ENCODE peak calls at places on chromosomes 4 and X, in six cellular contexts. One of them, this sample, is unnamed.

GRCh38 chr4:69025191-69025998 is 70.9 kb upstream of the UGT2B7 start:
- DNase-seq in brain microvascular endothelial cell: no peak
- DNase-seq in psoas muscle: no peak
- DNase-seq in caudate nucleus: no peak
- DNase-seq in CD4-positive, alpha-beta memory T cell: no peak
- DNase-seq in H9: peak; percentile 70
- DNase-seq in this sample: no peak

GRCh38 chr4:55396305-55397023 is 707 bp downstream of the TMEM165 start:
- DNase-seq in brain microvascular endothelial cell: no peak
- DNase-seq in psoas muscle: peak; percentile 70
- DNase-seq in caudate nucleus: no peak
- DNase-seq in CD4-positive, alpha-beta memory T cell: no peak
- DNase-seq in H9: peak; percentile 40
- DNase-seq in this sample: peak; percentile 32

GRCh38 chr4:16116019-16116418 is 32.2 kb upstream of the PROM1 start:
- DNase-seq in brain microvascular endothelial cell: no peak
- DNase-seq in psoas muscle: no peak
- DNase-seq in caudate nucleus: no peak
- DNase-seq in CD4-positive, alpha-beta memory T cell: no peak
- DNase-seq in H9: peak; percentile 21
- DNase-seq in this sample: no peak

GRCh38 chrX:19888419-19888879 is 1.0 kb upstream of the SH3KBP1 start:
- DNase-seq in brain microvascular endothelial cell: peak; percentile 48
- DNase-seq in psoas muscle: no peak
- DNase-seq in caudate nucleus: peak; percentile 63
- DNase-seq in CD4-positive, alpha-beta memory T cell: peak; percentile 57
- DNase-seq in H9: no peak
- DNase-seq in this sample: no peak

GRCh38 chr4:2733844-2734574 is 22.1 kb downstream of the TNIP2 start:
- DNase-seq in brain microvascular endothelial cell: no peak
- DNase-seq in psoas muscle: no peak
- DNase-seq in caudate nucleus: no peak
- DNase-seq in CD4-positive, alpha-beta memory T cell: no peak
- DNase-seq in H9: no peak
- DNase-seq in this sample: no peak

GRCh38 chrX:101986571-101986970 is 54.7 kb upstream of the ZMAT1 start:
- DNase-seq in brain microvascular endothelial cell: no peak
- DNase-seq in psoas muscle: no peak
- DNase-seq in caudate nucleus: no peak
- DNase-seq in CD4-positive, alpha-beta memory T cell: no peak
- DNase-seq in H9: no peak
- DNase-seq in this sample: no peak

GRCh38 chrX:8274166-8274565 is 103.1 kb upstream of the VCX2 start:
- DNase-seq in brain microvascular endothelial cell: no peak
- DNase-seq in psoas muscle: no peak
- DNase-seq in caudate nucleus: no peak
- DNase-seq in CD4-positive, alpha-beta memory T cell: no peak
- DNase-seq in H9: no peak
- DNase-seq in this sample: no peak

GRCh38 chrX:134717698-134718328 is 59.5 kb upstream of the PLAC1 start:
- DNase-seq in brain microvascular endothelial cell: no peak
- DNase-seq in psoas muscle: no peak
- DNase-seq in caudate nucleus: no peak
- DNase-seq in CD4-positive, alpha-beta memory T cell: no peak
- DNase-seq in H9: no peak
- DNase-seq in this sample: no peak

GRCh38 chr4:29423836-29424721 is 1296.1 kb upstream of the PCDH7 start:
- DNase-seq in brain microvascular endothelial cell: peak; percentile 92
- DNase-seq in psoas muscle: no peak
- DNase-seq in caudate nucleus: peak; percentile 3
- DNase-seq in CD4-positive, alpha-beta memory T cell: no peak
- DNase-seq in H9: no peak
- DNase-seq in this sample: no peak

GRCh38 chr4:54378461-54378860 is 149.4 kb downstream of the PDGFRA start:
- DNase-seq in brain microvascular endothelial cell: peak; percentile 74
- DNase-seq in psoas muscle: no peak
- DNase-seq in caudate nucleus: no peak
- DNase-seq in CD4-positive, alpha-beta memory T cell: no peak
- DNase-seq in H9: no peak
- DNase-seq in this sample: no peak

GRCh38 chr4:77917601-77918000 is 55.0 kb downstream of the MRPL1 start:
- DNase-seq in brain microvascular endothelial cell: no peak
- DNase-seq in psoas muscle: no peak
- DNase-seq in caudate nucleus: no peak
- DNase-seq in CD4-positive, alpha-beta memory T cell: no peak
- DNase-seq in H9: no peak
- DNase-seq in this sample: no peak

GRCh38 chr4:15398001-15398400 is 29.8 kb upstream of the C1QTNF7 start:
- DNase-seq in brain microvascular endothelial cell: no peak
- DNase-seq in psoas muscle: no peak
- DNase-seq in caudate nucleus: no peak
- DNase-seq in CD4-positive, alpha-beta memory T cell: no peak
- DNase-seq in H9: no peak
- DNase-seq in this sample: no peak

GRCh38 chrX:77723684-77724083 is 62.3 kb downstream of the ATRX start:
- DNase-seq in brain microvascular endothelial cell: no peak
- DNase-seq in psoas muscle: no peak
- DNase-seq in caudate nucleus: no peak
- DNase-seq in CD4-positive, alpha-beta memory T cell: no peak
- DNase-seq in H9: no peak
- DNase-seq in this sample: no peak

GRCh38 chrX:320126-320783 is 1.7 kb upstream of the GTPBP6 start:
- DNase-seq in brain microvascular endothelial cell: no peak
- DNase-seq in psoas muscle: peak; percentile 65
- DNase-seq in caudate nucleus: no peak
- DNase-seq in CD4-positive, alpha-beta memory T cell: peak; percentile 31
- DNase-seq in H9: no peak
- DNase-seq in this sample: peak; percentile 54

GRCh38 chr4:35771571-35771970 is 472.7 kb downstream of the ARAP2 start:
- DNase-seq in brain microvascular endothelial cell: no peak
- DNase-seq in psoas muscle: no peak
- DNase-seq in caudate nucleus: no peak
- DNase-seq in CD4-positive, alpha-beta memory T cell: no peak
- DNase-seq in H9: no peak
- DNase-seq in this sample: no peak

GRCh38 chr4:35772291-35772690 is 472.0 kb downstream of the ARAP2 start:
- DNase-seq in brain microvascular endothelial cell: no peak
- DNase-seq in psoas muscle: no peak
- DNase-seq in caudate nucleus: no peak
- DNase-seq in CD4-positive, alpha-beta memory T cell: no peak
- DNase-seq in H9: no peak
- DNase-seq in this sample: no peak
- H3K27ac ChIP-seq in brain microvascular endothelial cell: no peak overlapping the region
- H3K27ac ChIP-seq in psoas muscle: no peak overlapping the region
- H3K27ac ChIP-seq in caudate nucleus: no peak overlapping the region
- H3K27ac ChIP-seq in CD4-positive, alpha-beta memory T cell: no peak overlapping the region
- H3K27ac ChIP-seq in H9: no peak overlapping the region
- H3K27ac ChIP-seq in this sample: no peak overlapping the region

GRCh38 chr4:8395504-8395903 is 45.0 kb downstream of the ACOX3 start:
- DNase-seq in brain microvascular endothelial cell: no peak
- DNase-seq in psoas muscle: no peak
- DNase-seq in caudate nucleus: no peak
- DNase-seq in CD4-positive, alpha-beta memory T cell: no peak
- DNase-seq in H9: no peak
- DNase-seq in this sample: no peak
- H3K27ac ChIP-seq in brain microvascular endothelial cell: no peak overlapping the region
- H3K27ac ChIP-seq in psoas muscle: no peak overlapping the region
- H3K27ac ChIP-seq in caudate nucleus: peak overlapping the region; percentile 32
- H3K27ac ChIP-seq in CD4-positive, alpha-beta memory T cell: no peak overlapping the region
- H3K27ac ChIP-seq in H9: no peak overlapping the region
- H3K27ac ChIP-seq in this sample: peak overlapping the region; percentile 93

DNA sequence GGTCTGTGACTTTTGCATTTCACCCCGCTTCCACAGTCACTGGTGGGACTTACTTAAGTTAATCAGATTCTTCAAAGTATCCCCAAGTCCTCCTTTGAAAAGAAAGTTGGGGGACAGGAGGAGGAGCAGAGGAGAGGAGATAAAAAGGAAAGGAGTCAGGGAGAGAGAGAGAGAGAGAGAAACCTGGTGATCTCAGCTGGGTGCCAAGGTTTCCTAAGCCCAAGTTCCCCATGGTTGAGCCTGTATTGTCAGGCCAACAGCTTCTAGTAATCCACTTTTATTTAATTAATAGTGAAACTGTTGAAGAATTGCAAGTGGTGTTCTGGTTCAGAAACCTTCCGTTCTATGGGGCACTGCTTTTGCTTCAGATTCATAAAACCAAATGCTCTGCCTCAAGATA is 91.6 kb downstream of the AR start:
- DNase-seq in brain microvascular endothelial cell: no peak
- DNase-seq in psoas muscle: no peak
- DNase-seq in caudate nucleus: no peak
- DNase-seq in CD4-positive, alpha-beta memory T cell: no peak
- DNase-seq in H9: no peak
- DNase-seq in this sample: no peak
- H3K27ac ChIP-seq in brain microvascular endothelial cell: no peak overlapping the region
- H3K27ac ChIP-seq in psoas muscle: no peak overlapping the region
- H3K27ac ChIP-seq in caudate nucleus: no peak overlapping the region
- H3K27ac ChIP-seq in CD4-positive, alpha-beta memory T cell: no peak overlapping the region
- H3K27ac ChIP-seq in H9: no peak overlapping the region
- H3K27ac ChIP-seq in this sample: no peak overlapping the region

DNA sequence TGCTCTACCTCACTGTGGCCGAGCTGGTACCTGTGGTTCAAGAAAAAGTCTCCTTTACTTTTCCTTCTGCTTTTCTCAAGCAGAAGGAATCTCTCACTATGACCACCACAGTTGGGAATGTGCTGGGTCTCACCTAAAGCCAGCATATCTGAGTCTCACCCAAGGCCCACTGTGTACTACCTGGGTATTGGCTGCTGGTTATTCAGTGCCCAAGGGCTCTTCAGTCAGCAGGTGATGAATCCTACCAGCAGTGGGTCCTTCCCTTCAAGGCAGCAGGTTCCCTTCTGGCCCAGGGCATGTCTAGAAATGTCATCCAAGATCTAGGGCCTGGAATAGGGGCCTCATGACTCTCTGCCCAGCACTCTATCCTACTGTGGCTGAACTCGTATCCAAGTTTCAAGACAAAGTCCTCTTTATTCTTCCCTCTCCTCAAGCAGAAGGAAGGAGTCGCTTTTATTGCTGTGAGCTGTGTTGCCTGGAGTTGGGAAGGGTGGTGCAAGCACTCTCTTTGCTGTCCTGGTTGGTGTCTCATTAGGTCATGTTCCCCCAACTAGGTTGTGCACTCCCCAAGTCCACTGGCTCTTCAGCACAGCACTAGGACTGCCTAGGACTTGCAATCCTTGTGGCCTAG is 6.1 kb downstream of the CXCL10 start:
- DNase-seq in brain microvascular endothelial cell: no peak
- DNase-seq in psoas muscle: no peak
- DNase-seq in caudate nucleus: no peak
- DNase-seq in CD4-positive, alpha-beta memory T cell: no peak
- DNase-seq in H9: no peak
- DNase-seq in this sample: no peak
- H3K27ac ChIP-seq in brain microvascular endothelial cell: no peak overlapping the region
- H3K27ac ChIP-seq in psoas muscle: no peak overlapping the region
- H3K27ac ChIP-seq in caudate nucleus: no peak overlapping the region
- H3K27ac ChIP-seq in CD4-positive, alpha-beta memory T cell: no peak overlapping the region
- H3K27ac ChIP-seq in H9: no peak overlapping the region
- H3K27ac ChIP-seq in this sample: no peak overlapping the region

GRCh38 chr4:99324978-99325377 is 3.8 kb upstream of the ADH1B start:
- DNase-seq in brain microvascular endothelial cell: peak; percentile 6
- DNase-seq in psoas muscle: peak; percentile 80
- DNase-seq in caudate nucleus: no peak
- DNase-seq in CD4-positive, alpha-beta memory T cell: no peak
- DNase-seq in H9: no peak
- DNase-seq in this sample: no peak
- H3K27ac ChIP-seq in brain microvascular endothelial cell: no peak overlapping the region
- H3K27ac ChIP-seq in psoas muscle: peak overlapping the region; percentile 71
- H3K27ac ChIP-seq in caudate nucleus: no peak overlapping the region
- H3K27ac ChIP-seq in CD4-positive, alpha-beta memory T cell: no peak overlapping the region
- H3K27ac ChIP-seq in H9: no peak overlapping the region
- H3K27ac ChIP-seq in this sample: no peak overlapping the region

DNA sequence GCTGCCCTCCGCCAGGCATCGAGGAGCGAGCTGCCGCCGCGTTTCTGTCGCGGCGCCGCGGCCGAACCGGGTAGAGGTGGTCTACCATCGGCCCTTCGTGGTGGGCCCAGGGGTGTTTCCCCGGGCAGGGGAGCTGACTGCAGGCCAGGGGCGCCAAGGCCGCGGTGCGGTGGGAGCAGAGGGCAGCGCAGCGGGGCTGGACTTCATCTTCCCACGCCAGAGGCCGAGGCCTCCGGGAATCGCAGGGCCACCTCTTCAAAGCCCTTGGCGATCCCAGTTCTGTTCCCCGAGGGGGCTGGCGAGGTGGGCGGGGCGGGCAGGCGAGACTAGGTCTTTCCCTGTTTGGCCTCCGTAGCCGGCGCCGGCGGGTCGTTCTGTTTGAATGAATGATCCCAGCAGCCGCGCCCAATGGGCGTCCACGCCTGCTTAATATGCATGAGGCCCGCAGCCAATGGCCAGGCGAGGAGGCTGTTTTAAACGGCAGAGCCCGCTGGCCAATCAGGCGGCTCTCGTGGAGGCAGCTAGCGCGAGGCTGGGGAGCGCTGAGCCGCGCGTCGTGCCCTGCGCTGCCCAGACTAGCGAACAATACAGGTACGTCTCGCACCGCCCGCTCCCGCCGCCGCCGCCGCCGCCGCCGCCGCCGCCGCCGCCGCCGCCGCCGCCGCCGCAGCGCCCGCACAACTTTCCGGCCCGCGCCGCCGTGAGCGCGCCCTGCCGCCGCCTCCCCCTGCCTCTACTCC is at the start of gene HMGB3:
- DNase-seq in brain microvascular endothelial cell: peak; percentile 86
- DNase-seq in psoas muscle: peak; percentile 90
- DNase-seq in caudate nucleus: peak; percentile 59
- DNase-seq in CD4-positive, alpha-beta memory T cell: peak; percentile 69
- DNase-seq in H9: peak; percentile 97
- DNase-seq in this sample: peak; percentile 77
- H3K27ac ChIP-seq in brain microvascular endothelial cell: no peak within 1 kb of the TSS
- H3K27ac ChIP-seq in psoas muscle: peak within 1 kb of the TSS; percentile 61
- H3K27ac ChIP-seq in caudate nucleus: no peak within 1 kb of the TSS
- H3K27ac ChIP-seq in CD4-positive, alpha-beta memory T cell: no peak within 1 kb of the TSS
- H3K27ac ChIP-seq in H9: no peak within 1 kb of the TSS
- H3K27ac ChIP-seq in this sample: no peak within 1 kb of the TSS